ENCODE peak calls at places on chromosomes 16 and 17, in eight cellular contexts. One of them, this sample, is unnamed.

GRCh38 chr17:41599680-41600079 is 12.9 kb downstream of the KRT16 start:
- DNase-seq in iPS DF 19.7: no peak
- DNase-seq in activated T-helper 2 cell treated with anti-CD3 and anti-CD28 coated beads, Interferon-gamma antibody, Interleukin-2, Interleukin-4, amounts not matched to agents 10 μg/mL and 5 μg/mL and 100 μg/mL, durations not matched to agents 14 hours and 24 hours and 36 hours: no peak
- DNase-seq in T-helper 1 cell: no peak
- DNase-seq in heart right ventricle: no peak
- DNase-seq in HS-27A: no peak
- DNase-seq in skeletal muscle cell: no peak
- DNase-seq in CD8-positive, alpha-beta memory T cell: no peak
- DNase-seq in this sample: no peak

GRCh38 chr16:59392911-59393310 is 658.8 kb upstream of the GOT2 start:
- DNase-seq in iPS DF 19.7: no peak
- DNase-seq in activated T-helper 2 cell treated with anti-CD3 and anti-CD28 coated beads, Interferon-gamma antibody, Interleukin-2, Interleukin-4, amounts not matched to agents 10 μg/mL and 5 μg/mL and 100 μg/mL, durations not matched to agents 14 hours and 24 hours and 36 hours: no peak
- DNase-seq in T-helper 1 cell: no peak
- DNase-seq in heart right ventricle: no peak
- DNase-seq in HS-27A: no peak
- DNase-seq in skeletal muscle cell: no peak
- DNase-seq in CD8-positive, alpha-beta memory T cell: no peak
- DNase-seq in this sample: no peak

GRCh38 chr16:56275076-56275475 is 83.8 kb downstream of the GNAO1 start:
- DNase-seq in iPS DF 19.7: no peak
- DNase-seq in activated T-helper 2 cell treated with anti-CD3 and anti-CD28 coated beads, Interferon-gamma antibody, Interleukin-2, Interleukin-4, amounts not matched to agents 10 μg/mL and 5 μg/mL and 100 μg/mL, durations not matched to agents 14 hours and 24 hours and 36 hours: no peak
- DNase-seq in T-helper 1 cell: no peak
- DNase-seq in heart right ventricle: no peak
- DNase-seq in HS-27A: no peak
- DNase-seq in skeletal muscle cell: no peak
- DNase-seq in CD8-positive, alpha-beta memory T cell: no peak
- DNase-seq in this sample: no peak

GRCh38 chr17:69314246-69315030 is 12.5 kb downstream of the ABCA5 start:
- DNase-seq in iPS DF 19.7: no peak
- DNase-seq in activated T-helper 2 cell treated with anti-CD3 and anti-CD28 coated beads, Interferon-gamma antibody, Interleukin-2, Interleukin-4, amounts not matched to agents 10 μg/mL and 5 μg/mL and 100 μg/mL, durations not matched to agents 14 hours and 24 hours and 36 hours: no peak
- DNase-seq in T-helper 1 cell: no peak
- DNase-seq in heart right ventricle: no peak
- DNase-seq in HS-27A: no peak
- DNase-seq in skeletal muscle cell: no peak
- DNase-seq in CD8-positive, alpha-beta memory T cell: no peak
- DNase-seq in this sample: no peak

GRCh38 chr17:71402661-71403141 is 718.1 kb upstream of the SOX9 start:
- DNase-seq in iPS DF 19.7: no peak
- DNase-seq in activated T-helper 2 cell treated with anti-CD3 and anti-CD28 coated beads, Interferon-gamma antibody, Interleukin-2, Interleukin-4, amounts not matched to agents 10 μg/mL and 5 μg/mL and 100 μg/mL, durations not matched to agents 14 hours and 24 hours and 36 hours: no peak
- DNase-seq in T-helper 1 cell: no peak
- DNase-seq in heart right ventricle: no peak
- DNase-seq in HS-27A: no peak
- DNase-seq in skeletal muscle cell: no peak
- DNase-seq in CD8-positive, alpha-beta memory T cell: no peak
- DNase-seq in this sample: no peak

GRCh38 chr17:19718613-19719364 is 2.4 kb upstream of the SLC47A2 start:
- DNase-seq in iPS DF 19.7: peak; percentile 25
- DNase-seq in activated T-helper 2 cell treated with anti-CD3 and anti-CD28 coated beads, Interferon-gamma antibody, Interleukin-2, Interleukin-4, amounts not matched to agents 10 μg/mL and 5 μg/mL and 100 μg/mL, durations not matched to agents 14 hours and 24 hours and 36 hours: no peak
- DNase-seq in T-helper 1 cell: no peak
- DNase-seq in heart right ventricle: no peak
- DNase-seq in HS-27A: no peak
- DNase-seq in skeletal muscle cell: no peak
- DNase-seq in CD8-positive, alpha-beta memory T cell: no peak
- DNase-seq in this sample: no peak

GRCh38 chr17:32276217-32276616 is 10.6 kb downstream of the RHBDL3 start:
- DNase-seq in iPS DF 19.7: no peak
- DNase-seq in activated T-helper 2 cell treated with anti-CD3 and anti-CD28 coated beads, Interferon-gamma antibody, Interleukin-2, Interleukin-4, amounts not matched to agents 10 μg/mL and 5 μg/mL and 100 μg/mL, durations not matched to agents 14 hours and 24 hours and 36 hours: no peak
- DNase-seq in T-helper 1 cell: no peak
- DNase-seq in heart right ventricle: no peak
- DNase-seq in HS-27A: no peak
- DNase-seq in skeletal muscle cell: no peak
- DNase-seq in CD8-positive, alpha-beta memory T cell: no peak
- DNase-seq in this sample: no peak

GRCh38 chr16:19831678-19832077 is 53.0 kb downstream of the GPRC5B start:
- DNase-seq in iPS DF 19.7: no peak
- DNase-seq in activated T-helper 2 cell treated with anti-CD3 and anti-CD28 coated beads, Interferon-gamma antibody, Interleukin-2, Interleukin-4, amounts not matched to agents 10 μg/mL and 5 μg/mL and 100 μg/mL, durations not matched to agents 14 hours and 24 hours and 36 hours: no peak
- DNase-seq in T-helper 1 cell: no peak
- DNase-seq in heart right ventricle: peak; percentile 15
- DNase-seq in HS-27A: peak; percentile 40
- DNase-seq in skeletal muscle cell: peak; percentile 58
- DNase-seq in CD8-positive, alpha-beta memory T cell: no peak
- DNase-seq in this sample: no peak

GRCh38 chr17:77376795-77377751 is 236.3 kb downstream of the SEC14L1 start:
- DNase-seq in iPS DF 19.7: no peak
- DNase-seq in activated T-helper 2 cell treated with anti-CD3 and anti-CD28 coated beads, Interferon-gamma antibody, Interleukin-2, Interleukin-4, amounts not matched to agents 10 μg/mL and 5 μg/mL and 100 μg/mL, durations not matched to agents 14 hours and 24 hours and 36 hours: no peak
- DNase-seq in T-helper 1 cell: no peak
- DNase-seq in heart right ventricle: no peak
- DNase-seq in HS-27A: no peak
- DNase-seq in skeletal muscle cell: no peak
- DNase-seq in CD8-positive, alpha-beta memory T cell: no peak
- DNase-seq in this sample: no peak

GRCh38 chr17:44844390-44844830 is 3.3 kb upstream of the HIGD1B start:
- DNase-seq in iPS DF 19.7: peak; percentile 35
- DNase-seq in activated T-helper 2 cell treated with anti-CD3 and anti-CD28 coated beads, Interferon-gamma antibody, Interleukin-2, Interleukin-4, amounts not matched to agents 10 μg/mL and 5 μg/mL and 100 μg/mL, durations not matched to agents 14 hours and 24 hours and 36 hours: no peak
- DNase-seq in T-helper 1 cell: no peak
- DNase-seq in heart right ventricle: peak; percentile 75
- DNase-seq in HS-27A: no peak
- DNase-seq in skeletal muscle cell: no peak
- DNase-seq in CD8-positive, alpha-beta memory T cell: no peak
- DNase-seq in this sample: no peak

GRCh38 chr17:35731239-35731931 is at the start of gene RASL10B:
- DNase-seq in iPS DF 19.7: no peak
- DNase-seq in activated T-helper 2 cell treated with anti-CD3 and anti-CD28 coated beads, Interferon-gamma antibody, Interleukin-2, Interleukin-4, amounts not matched to agents 10 μg/mL and 5 μg/mL and 100 μg/mL, durations not matched to agents 14 hours and 24 hours and 36 hours: peak; percentile 27
- DNase-seq in T-helper 1 cell: no peak
- DNase-seq in heart right ventricle: peak; percentile 48
- DNase-seq in HS-27A: no peak
- DNase-seq in skeletal muscle cell: no peak
- DNase-seq in CD8-positive, alpha-beta memory T cell: no peak
- DNase-seq in this sample: no peak

GRCh38 chr16:82096641-82097040 is 61.6 kb downstream of the HSD17B2 start:
- DNase-seq in iPS DF 19.7: no peak
- DNase-seq in activated T-helper 2 cell treated with anti-CD3 and anti-CD28 coated beads, Interferon-gamma antibody, Interleukin-2, Interleukin-4, amounts not matched to agents 10 μg/mL and 5 μg/mL and 100 μg/mL, durations not matched to agents 14 hours and 24 hours and 36 hours: no peak
- DNase-seq in T-helper 1 cell: no peak
- DNase-seq in heart right ventricle: no peak
- DNase-seq in HS-27A: no peak
- DNase-seq in skeletal muscle cell: no peak
- DNase-seq in CD8-positive, alpha-beta memory T cell: no peak
- DNase-seq in this sample: no peak